ENCODE peak calls at places on chromosomes 11 and 22, in six cellular contexts. Q is upper lobe of right lung, H is GM23338, C is body of pancreas, G is PC-3, Z is heart right ventricle. R is an unnamed sample.

GRCh38 chr11:11966826-11967668 is 41.4 kb downstream of the DKK3 start:
- DNase-seq in Q (peak; percentile 85), H (peak; percentile 88), C (peak; percentile 81), G (peak; percentile 73), Z (peak; percentile 74), R (peak; percentile 52)

GRCh38 chr11:13940611-13941256 is 21.8 kb upstream of the SPON1 start:
- DNase-seq in Q (no peak), H (no peak), C (no peak), G (no peak), Z (no peak), R (no peak)

GRCh38 chr11:28505216-28505615 is 397.0 kb downstream of the METTL15 start:
- DNase-seq in Q (no peak), H (no peak), C (no peak), G (peak; percentile 23), Z (no peak), R (no peak)

GRCh38 chr22:26360169-26360885 is 68.7 kb upstream of the ASPHD2 start:
- DNase-seq in Q (no peak), H (peak; percentile 94), C (peak; percentile 57), G (peak; percentile 79), Z (peak; percentile 58), R (peak; percentile 37)

GRCh38 chr11:36037031-36037430 is 93.2 kb downstream of the LDLRAD3 start:
- DNase-seq in Q (no peak), H (no peak), C (peak; percentile 91), G (peak; percentile 51), Z (peak; percentile 16), R (no peak)

GRCh38 chr11:19814421-19814820 is 101.8 kb downstream of the NAV2 start:
- DNase-seq in Q (no peak), H (peak; percentile 68), C (no peak), G (no peak), Z (no peak), R (no peak)

GRCh38 chr11:119797137-119797611 is 68.2 kb upstream of the NECTIN1 start:
- DNase-seq in Q (peak; percentile 35), H (peak; percentile 32), C (no peak), G (no peak), Z (no peak), R (no peak)

GRCh38 chr11:64535811-64536210 is 55.2 kb upstream of the SLC22A12 start:
- DNase-seq in Q (no peak), H (no peak), C (no peak), G (no peak), Z (no peak), R (no peak)

GRCh38 chr11:44244649-44245308 is 65.2 kb downstream of the ALX4 start:
- DNase-seq in Q (no peak), H (no peak), C (no peak), G (no peak), Z (no peak), R (no peak)

GRCh38 chr11:1305558-1306056 is 3.8 kb downstream of the TOLLIP start:
- DNase-seq in Q (no peak), H (no peak), C (peak; percentile 48), G (no peak), Z (no peak), R (no peak)

GRCh38 chr11:45922425-45923082 is at the start of gene LARGE2:
- DNase-seq in Q (peak; percentile 91), H (peak; percentile 88), C (peak; percentile 88), G (peak; percentile 67), Z (no peak), R (no peak)

GRCh38 chr11:125892071-125892470 is 4.6 kb downstream of the HYLS1 start:
- DNase-seq in Q (no peak), H (no peak), C (no peak), G (peak; percentile 97), Z (no peak), R (no peak)

GRCh38 chr11:12599408-12600143 is 74.6 kb upstream of the TEAD1 start:
- DNase-seq in Q (peak; percentile 93), H (peak; percentile 79), C (peak; percentile 74), G (peak; percentile 42), Z (peak; percentile 22), R (no peak)

GRCh38 chr22:37186997-37187522 is 987 bp downstream of the C1QTNF6 start:
- DNase-seq in Q (no peak), H (no peak), C (no peak), G (no peak), Z (no peak), R (no peak)

GRCh38 chr11:20226936-20227335 is 66.7 kb upstream of the DBX1 start:
- DNase-seq in Q (no peak), H (no peak), C (no peak), G (peak; percentile 5), Z (no peak), R (no peak)

GRCh38 chr11:130763087-130763980 is 152.9 kb downstream of the SNX19 start:
- DNase-seq in Q (no peak), H (no peak), C (peak; percentile 14), G (no peak), Z (no peak), R (no peak)

GRCh38 chr11:125410091-125410490 is 86.0 kb downstream of the FEZ1 start:
- DNase-seq in Q (peak; percentile 46), H (peak; percentile 79), C (no peak), G (no peak), Z (no peak), R (no peak)

GRCh38 chr11:68778205-68778604 is 26.9 kb upstream of the TESMIN start:
- DNase-seq in Q (no peak), H (no peak), C (no peak), G (no peak), Z (no peak), R (no peak)

GRCh38 chr11:48101958-48102357 is 114.7 kb upstream of the OR4B1 start:
- DNase-seq in Q (no peak), H (no peak), C (no peak), G (no peak), Z (peak; percentile 28), R (no peak)

GRCh38 chr22:42814215-42814614 is 42.9 kb downstream of the ARFGAP3 start:
- DNase-seq in Q (no peak), H (no peak), C (no peak), G (no peak), Z (no peak), R (no peak)

GRCh38 chr22:24444729-24445466 is 17.5 kb downstream of the ADORA2A start:
- DNase-seq in Q (no peak), H (no peak), C (no peak), G (no peak), Z (no peak), R (no peak)

GRCh38 chr11:88886796-88887195 is 179.0 kb downstream of the GRM5 start:
- DNase-seq in Q (no peak), H (peak; percentile 84), C (peak; percentile 10), G (peak; percentile 94), Z (no peak), R (no peak)

GRCh38 chr11:121231576-121232278 is 60.8 kb upstream of the SC5D start:
- DNase-seq in Q (no peak), H (no peak), C (no peak), G (no peak), Z (peak; percentile 38), R (no peak)

GRCh38 chr11:29996016-29996415 is 20.8 kb downstream of the KCNA4 start:
- DNase-seq in Q (no peak), H (no peak), C (no peak), G (no peak), Z (no peak), R (no peak)

GRCh38 chr11:69215784-69216415 is 60.2 kb downstream of the SMIM38 start:
- DNase-seq in Q (no peak), H (no peak), C (peak; percentile 5), G (peak; percentile 65), Z (no peak), R (no peak)

GRCh38 chr22:21702094-21702493 is 33.5 kb downstream of the YPEL1 start:
- DNase-seq in Q (no peak), H (no peak), C (no peak), G (no peak), Z (no peak), R (no peak)

GRCh38 chr11:100730266-100730665 is 43.2 kb downstream of the ARHGAP42 start:
- DNase-seq in Q (no peak), H (no peak), C (no peak), G (no peak), Z (no peak), R (no peak)

GRCh38 chr11:10785146-10785474 is 23.6 kb downstream of the EIF4G2 start:
- DNase-seq in Q (no peak), H (no peak), C (no peak), G (no peak), Z (no peak), R (no peak)
- H3K27ac ChIP-seq in Q (no peak overlapping the region), H (no peak overlapping the region), C (no peak overlapping the region), G (no peak overlapping the region), Z (peak overlapping the region; percentile 57), R (no peak overlapping the region)

DNA sequence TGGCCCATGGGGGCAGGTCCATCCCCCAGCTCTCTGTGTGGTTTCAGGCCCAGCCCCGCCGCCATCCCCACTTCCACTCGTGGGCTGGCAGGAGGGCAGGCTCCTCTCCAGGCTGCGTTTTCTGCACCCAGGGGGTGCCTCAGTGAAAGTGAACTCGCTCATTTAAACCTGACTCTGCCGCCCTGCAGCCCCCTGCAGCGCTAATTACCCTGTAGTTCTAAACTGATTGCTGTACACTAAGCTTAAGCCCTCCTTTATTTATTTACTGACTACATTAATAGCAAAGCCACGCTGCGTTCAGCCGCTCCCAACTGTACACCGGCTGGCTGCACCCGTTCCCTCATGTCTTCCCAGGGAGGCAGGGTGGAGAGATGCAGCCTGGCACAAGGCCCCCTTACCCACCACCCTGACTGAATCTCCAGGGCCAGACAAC is 36.6 kb upstream of the NNMT start:
- DNase-seq in Q (peak; percentile 64), H (no peak), C (no peak), G (no peak), Z (no peak), R (no peak)
- H3K27ac ChIP-seq in Q (peak overlapping the region; percentile 24), H (no peak overlapping the region), C (no peak overlapping the region), G (no peak overlapping the region), Z (peak overlapping the region; percentile 81), R (no peak overlapping the region)

DNA sequence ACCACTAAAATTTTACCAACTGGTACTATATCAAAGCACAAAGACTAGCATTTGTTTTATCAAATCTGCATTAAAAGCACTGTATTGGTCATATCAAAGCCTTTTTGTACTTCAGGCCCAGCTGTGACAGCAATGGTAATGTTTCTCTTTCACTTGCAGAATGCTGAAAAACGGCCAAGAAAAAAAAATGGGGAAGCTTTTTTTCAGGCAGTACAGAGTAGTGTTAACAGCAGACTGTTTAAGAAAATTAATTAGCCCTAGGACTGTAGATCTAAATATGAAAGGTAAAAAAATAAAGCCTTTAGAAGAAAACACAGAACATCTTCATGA is 33.3 kb downstream of the DENND5A start:
- DNase-seq in Q (no peak), H (peak; percentile 62), C (peak; percentile 16), G (no peak), Z (peak; percentile 33), R (no peak)
- H3K27ac ChIP-seq in Q (peak overlapping the region; percentile 45), H (no peak overlapping the region), C (peak overlapping the region; percentile 70), G (no peak overlapping the region), Z (peak overlapping the region; percentile 85), R (peak overlapping the region; percentile 98)

DNA sequence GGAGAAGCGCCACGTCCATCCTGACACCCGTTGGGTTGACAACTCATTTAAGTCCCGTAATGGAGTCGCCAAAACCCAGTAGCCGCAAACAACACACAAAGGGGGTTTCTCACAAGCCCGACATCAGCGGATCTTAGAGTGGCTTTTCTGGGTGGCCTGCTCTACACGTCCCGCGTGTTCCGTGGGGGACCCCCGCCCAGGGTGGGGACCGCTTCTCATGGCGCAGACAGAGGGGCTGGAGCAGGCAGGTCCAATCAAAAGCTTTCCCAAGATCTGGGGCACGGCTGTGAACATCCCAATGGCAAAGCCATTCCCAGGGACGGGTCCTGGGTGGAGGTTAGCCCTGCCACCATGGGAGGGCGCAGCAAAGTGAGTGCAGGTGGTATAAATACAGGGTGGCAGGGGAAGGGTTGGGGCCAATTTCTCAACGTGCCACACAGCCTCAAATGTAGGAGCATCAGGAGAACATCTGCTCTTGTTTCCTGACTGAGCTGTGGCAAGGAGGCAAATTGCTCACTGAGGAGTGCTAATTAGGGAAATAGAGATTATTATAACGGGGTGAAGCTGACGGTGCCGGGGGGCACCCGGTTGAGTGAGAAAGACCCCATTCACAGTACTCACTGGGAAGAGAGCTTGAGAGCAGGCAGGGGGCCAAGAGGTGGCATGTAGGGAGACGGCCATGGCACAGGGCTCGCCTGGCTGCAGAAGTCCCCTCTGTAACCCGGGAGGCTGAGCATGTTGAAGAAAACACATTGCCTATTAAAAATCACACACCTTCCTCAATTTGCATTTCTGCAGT is 1447.2 kb downstream of the TBC1D22A start:
- DNase-seq in Q (no peak), H (no peak), C (no peak), G (no peak), Z (no peak), R (no peak)
- H3K27ac ChIP-seq in Q (no peak overlapping the region), H (no peak overlapping the region), C (no peak overlapping the region), G (no peak overlapping the region), Z (no peak overlapping the region), R (no peak overlapping the region)